ENCODE peak calls at places on chromosome 1, in nine cellular contexts. L, A, J, F, Z, W, G, T and B are unnamed samples.

GRCh38 chr1:153793973-153794615 is 18.9 kb downstream of the SLC27A3 start:
- DNase-seq in L (no peak), A (no peak), J (no peak), F (no peak), Z (no peak), W (no peak), G (no peak), T (no peak), B (no peak)

GRCh38 chr1:110874303-110875215 is 1.6 kb downstream of the CD53 start:
- DNase-seq in L (no peak), A (no peak), J (no peak), F (no peak), Z (no peak), W (no peak), G (no peak), T (no peak), B (no peak)

GRCh38 chr1:178544531-178544930 is 31.6 kb downstream of the TEX35 start:
- DNase-seq in L (no peak), A (no peak), J (no peak), F (no peak), Z (no peak), W (no peak), G (no peak), T (no peak), B (no peak)

GRCh38 chr1:116111196-116112021 is at the start of gene MAB21L3:
- DNase-seq in L (no peak), A (no peak), J (no peak), F (no peak), Z (no peak), W (no peak), G (no peak), T (no peak), B (no peak)

GRCh38 chr1:151563376-151563775 is 23.3 kb downstream of the TUFT1 start:
- DNase-seq in L (no peak), A (no peak), J (no peak), F (no peak), Z (no peak), W (no peak), G (no peak), T (no peak), B (no peak)

GRCh38 chr1:63833346-63834065 is 59.7 kb downstream of the ROR1 start:
- DNase-seq in L (no peak), A (no peak), J (no peak), F (no peak), Z (no peak), W (no peak), G (no peak), T (no peak), B (no peak)

GRCh38 chr1:54547601-54548388 is at the start of gene ACOT11:
- DNase-seq in L (peak; percentile 56), A (no peak), J (no peak), F (no peak), Z (peak; percentile 9), W (peak; percentile 81), G (peak; percentile 7), T (no peak), B (peak; percentile 69)

GRCh38 chr1:243917863-243918565 is 68.0 kb upstream of the AKT3 start:
- DNase-seq in L (peak; percentile 38), A (no peak), J (no peak), F (no peak), Z (peak; percentile 11), W (no peak), G (no peak), T (no peak), B (no peak)

GRCh38 chr1:156945881-156946661 is 25.6 kb downstream of the LRRC71 start:
- DNase-seq in L (no peak), A (no peak), J (no peak), F (no peak), Z (no peak), W (no peak), G (no peak), T (no peak), B (no peak)